ENCODE peak calls at places on chromosome 20, in four cellular contexts. M, V, O and E are unnamed samples.
A peak's percentile ranks its signal among the peaks of the same experiment; 100 is the strongest.

GRCh38 chr20:23368316-23369110 is 6.5 kb downstream of the GZF1 start:
- DNase-seq in M (no peak), V (no peak), O (no peak), E (no peak)

GRCh38 chr20:56411759-56412472 is at the start of gene CASS4:
- DNase-seq in M (peak; percentile 68), V (no peak), O (no peak), E (no peak)

GRCh38 chr20:11537032-11537431 is 380.7 kb upstream of the BTBD3 start:
- DNase-seq in M (no peak), V (no peak), O (peak; percentile 79), E (no peak)

GRCh38 chr20:6381887-6382286 is 259.1 kb upstream of the FERMT1 start:
- DNase-seq in M (peak; percentile 50), V (peak; percentile 19), O (peak; percentile 79), E (no peak)

GRCh38 chr20:19269737-19270325 is 57.4 kb downstream of the SLC24A3 start:
- DNase-seq in M (no peak), V (no peak), O (no peak), E (no peak)

GRCh38 chr20:36717657-36718056 is 28.2 kb downstream of the NDRG3 start:
- DNase-seq in M (peak; percentile 45), V (no peak), O (peak; percentile 76), E (no peak)

GRCh38 chr20:40960521-40960956 is 68.1 kb upstream of the TOP1 start:
- DNase-seq in M (no peak), V (no peak), O (no peak), E (no peak)

GRCh38 chr20:11013801-11014200 is 340.0 kb upstream of the JAG1 start:
- DNase-seq in M (no peak), V (no peak), O (no peak), E (no peak)

GRCh38 chr20:33490023-33490933 is at the start of gene CBFA2T2:
- DNase-seq in M (peak; percentile 34), V (no peak), O (no peak), E (peak; percentile 38)

GRCh38 chr20:38196592-38196991 is 31.5 kb upstream of the TGM2 start:
- DNase-seq in M (no peak), V (no peak), O (no peak), E (peak; percentile 95)

GRCh38 chr20:2264118-2264517 is 31.7 kb upstream of the TGM3 start:
- DNase-seq in M (no peak), V (no peak), O (no peak), E (no peak)

DNA sequence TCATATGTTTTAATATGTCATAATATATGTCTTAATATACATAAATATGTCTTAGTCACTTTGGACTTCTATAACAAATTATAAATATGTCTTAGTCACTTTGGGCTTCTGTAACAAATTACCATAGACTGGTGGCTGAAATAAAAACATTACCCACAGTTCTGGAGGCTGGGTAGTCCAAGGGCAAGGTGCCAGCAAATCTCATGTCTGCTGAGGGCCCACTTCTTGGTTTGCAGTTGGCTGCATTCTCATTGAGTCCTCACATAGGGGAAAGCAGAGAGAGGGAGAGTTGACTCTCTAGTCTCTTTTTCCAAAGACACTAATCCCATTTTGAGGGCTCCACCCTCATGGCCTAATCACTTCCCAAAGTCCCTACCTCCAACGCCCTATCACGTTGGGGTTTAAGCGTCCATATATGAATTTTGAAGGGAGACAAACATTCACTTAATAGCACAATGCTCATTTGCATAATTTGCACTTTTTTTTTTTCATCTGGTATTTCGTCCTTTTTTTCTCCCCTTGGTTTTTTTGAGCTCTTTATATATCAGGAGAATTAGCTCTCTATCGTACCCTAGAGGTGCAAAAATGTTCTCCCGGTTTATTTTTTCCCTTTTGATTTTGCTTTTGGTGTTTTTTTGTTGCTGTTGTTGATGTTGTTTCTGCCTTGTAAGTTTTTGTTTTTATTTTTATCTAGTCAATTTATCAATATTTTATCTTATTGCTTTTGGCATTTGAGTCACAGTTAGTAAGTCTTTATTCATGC is 266.4 kb downstream of the PLCB1 start:
- DNase-seq in M (no peak), V (no peak), O (peak; percentile 35), E (no peak)
- TF ChIP-seq CTCF in M (no peak), V (peak; percentile 22), O (peak; percentile 28), E (no peak)

DNA sequence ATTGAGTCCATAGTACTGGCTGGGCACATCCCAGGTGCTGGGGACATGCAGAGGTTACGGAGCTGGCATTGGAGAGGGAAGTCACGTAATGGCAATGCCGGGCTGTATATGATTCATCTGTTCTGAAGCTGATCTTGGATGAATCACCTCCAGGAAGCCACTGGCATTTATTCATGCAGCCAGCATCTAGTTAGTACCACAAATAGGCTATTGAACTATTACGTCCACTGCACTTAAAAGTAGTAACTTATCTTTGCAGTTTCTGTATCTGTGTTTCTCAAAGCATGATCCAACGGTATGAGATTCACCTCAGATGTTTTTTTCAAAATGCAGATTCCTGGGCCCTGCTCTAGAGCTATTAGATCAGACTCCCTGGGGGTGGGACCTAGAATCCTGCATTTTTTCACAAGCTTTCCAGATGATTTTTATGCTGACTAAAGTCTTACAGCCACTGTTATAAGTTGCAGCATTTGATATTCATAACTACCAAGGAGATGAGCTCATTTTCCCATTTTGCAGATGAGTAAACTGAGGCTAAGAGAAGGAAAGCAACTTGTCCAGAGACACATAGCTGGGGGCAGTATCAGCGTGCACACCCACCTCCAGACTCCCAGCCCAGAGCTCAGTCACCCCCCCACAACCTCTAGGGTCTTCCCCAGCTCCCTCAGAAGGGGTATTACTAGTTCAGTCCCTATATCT is 44.0 kb upstream of the ID1 start:
- DNase-seq in M (no peak), V (no peak), O (no peak), E (peak; percentile 69)
- TF ChIP-seq POLR2AphosphoS5 in M (no peak), V (no peak), O (no peak), E (no peak)

DNA sequence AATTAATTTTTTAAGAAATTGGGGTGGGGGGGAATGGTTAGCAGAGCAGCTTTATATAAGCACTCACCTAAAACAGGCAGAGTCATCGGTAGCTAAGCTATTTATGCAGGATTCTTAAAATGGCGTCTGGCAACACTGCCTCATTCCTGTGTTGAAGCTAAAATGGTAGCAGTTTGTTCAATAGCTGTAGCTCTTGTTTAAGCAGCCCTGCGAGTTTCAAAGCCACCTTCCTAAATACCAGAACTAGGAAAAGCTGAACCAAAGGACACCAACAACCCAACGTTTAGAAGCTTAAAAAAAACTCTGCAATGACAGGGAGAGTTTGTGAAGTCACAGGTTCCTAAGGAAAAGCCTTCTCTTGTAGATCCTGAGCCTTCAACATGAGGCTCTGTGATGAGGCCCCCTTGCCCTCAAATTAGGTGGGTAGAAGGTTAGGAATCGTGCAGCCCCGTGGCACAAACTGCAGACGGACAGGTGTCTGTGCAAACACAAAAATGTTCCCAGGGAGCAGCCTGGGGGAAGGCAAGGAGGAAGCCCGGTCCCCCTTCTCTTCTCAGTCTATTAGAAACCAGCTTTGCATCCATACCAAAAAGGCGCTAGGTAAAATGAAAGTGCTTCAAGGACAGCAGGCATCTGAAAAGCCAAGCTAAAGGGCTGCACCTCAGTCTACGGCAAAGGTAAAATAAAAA is 4.7 kb downstream of the ZMYND8 start:
- DNase-seq in M (no peak), V (peak; percentile 27), O (peak; percentile 81), E (no peak)
- TF ChIP-seq REST in M (no peak), V (no peak), O (no peak), E (no peak)

DNA sequence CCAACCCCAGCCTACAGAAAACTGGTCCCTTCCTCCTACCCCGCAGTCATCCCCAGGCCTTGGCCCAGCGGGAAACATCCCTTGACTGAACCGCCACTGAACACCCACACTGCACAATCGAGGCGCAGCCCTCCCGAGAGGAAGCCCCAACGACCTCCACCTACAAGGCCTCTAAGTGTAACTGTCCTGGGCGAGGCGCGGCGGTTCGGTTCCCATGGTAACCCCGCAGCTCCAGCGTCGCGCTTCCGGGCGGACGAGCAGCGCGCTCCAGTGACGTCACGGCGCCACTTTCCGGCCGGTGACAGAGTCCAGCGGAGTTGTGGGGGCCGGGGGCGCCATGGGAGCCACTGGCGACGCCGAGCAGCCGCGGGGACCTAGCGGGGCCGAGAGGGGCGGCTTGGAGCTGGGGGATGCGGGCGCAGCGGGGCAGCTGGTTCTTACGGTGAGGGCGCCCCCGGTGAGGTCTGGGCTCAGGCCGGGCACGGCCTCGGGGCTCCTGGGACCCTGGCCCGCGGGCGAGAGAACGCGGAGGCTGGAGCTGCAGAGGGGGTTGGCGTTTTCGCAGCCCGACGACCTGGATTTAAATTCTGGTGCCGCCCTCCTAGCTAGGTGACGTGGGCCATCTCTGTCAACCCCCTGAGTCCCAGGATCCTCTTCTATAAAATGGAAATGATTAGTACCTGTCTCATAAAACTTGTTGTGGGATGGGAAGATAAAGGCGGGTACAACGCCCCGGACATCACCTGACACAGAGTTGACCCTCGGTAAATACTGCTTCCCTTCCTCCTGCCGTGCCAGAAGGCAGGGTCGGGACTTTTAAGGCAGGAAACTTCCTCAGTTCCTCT is at the start of the genes DNTTIP1 and WFDC3:
- DNase-seq in M (peak; percentile 94), V (peak; percentile 95), O (peak; percentile 97), E (peak; percentile 89)
- TF ChIP-seq CTCF in M (peak; percentile 50), V (no peak), O (no peak), E (no peak)

GRCh38 chr20:50292324-50293243 is 102.0 kb downstream of the CEBPB start:
- DNase-seq in M (peak; percentile 97), V (no peak), O (peak; percentile 48), E (no peak)
- TF ChIP-seq POLR2AphosphoS5 in M (peak; percentile 60), V (no peak), O (no peak), E (no peak)